ENCODE peak calls at places on chromosomes 13 and 19, in ten cellular contexts. One of them, this sample, is unnamed.

GRCh38 chr19:47494211-47494547 is 10.2 kb upstream of the KPTN start:
- DNase-seq in heart left ventricle: peak
- DNase-seq in thoracic aorta: no peak
- DNase-seq in omental fat pad: no peak
- DNase-seq in psoas muscle: no peak
- DNase-seq in osteoblast: no peak
- DNase-seq in heart right ventricle: no peak
- DNase-seq in Peyer's patch: no peak
- DNase-seq in neural progenitor cell: no peak
- DNase-seq in right atrium auricular region: no peak
- DNase-seq in this sample: no peak

GRCh38 chr13:111304041-111304544 is 16.3 kb upstream of the TEX29 start:
- DNase-seq in heart left ventricle: no peak
- DNase-seq in thoracic aorta: no peak
- DNase-seq in omental fat pad: no peak
- DNase-seq in psoas muscle: no peak
- DNase-seq in osteoblast: no peak
- DNase-seq in heart right ventricle: no peak
- DNase-seq in Peyer's patch: peak
- DNase-seq in neural progenitor cell: no peak
- DNase-seq in right atrium auricular region: no peak
- DNase-seq in this sample: no peak

GRCh38 chr19:45344621-45345505 is 4.3 kb downstream of the KLC3 start:
- DNase-seq in heart left ventricle: no peak
- DNase-seq in thoracic aorta: no peak
- DNase-seq in omental fat pad: no peak
- DNase-seq in psoas muscle: no peak
- DNase-seq in osteoblast: peak
- DNase-seq in heart right ventricle: no peak
- DNase-seq in Peyer's patch: no peak
- DNase-seq in neural progenitor cell: no peak
- DNase-seq in right atrium auricular region: no peak
- DNase-seq in this sample: no peak

GRCh38 chr19:1156305-1156801 is 17.7 kb downstream of the SBNO2 start:
- DNase-seq in heart left ventricle: no peak
- DNase-seq in thoracic aorta: no peak
- DNase-seq in omental fat pad: no peak
- DNase-seq in psoas muscle: no peak
- DNase-seq in osteoblast: peak
- DNase-seq in heart right ventricle: no peak
- DNase-seq in Peyer's patch: no peak
- DNase-seq in neural progenitor cell: no peak
- DNase-seq in right atrium auricular region: peak
- DNase-seq in this sample: no peak

GRCh38 chr13:42355118-42355840 is 83.3 kb downstream of the AKAP11 start:
- DNase-seq in heart left ventricle: no peak
- DNase-seq in thoracic aorta: no peak
- DNase-seq in omental fat pad: no peak
- DNase-seq in psoas muscle: no peak
- DNase-seq in osteoblast: peak
- DNase-seq in heart right ventricle: no peak
- DNase-seq in Peyer's patch: no peak
- DNase-seq in neural progenitor cell: peak
- DNase-seq in right atrium auricular region: no peak
- DNase-seq in this sample: no peak

GRCh38 chr19:16447015-16447384 is 24.8 kb downstream of the EPS15L1 start:
- DNase-seq in heart left ventricle: peak
- DNase-seq in thoracic aorta: no peak
- DNase-seq in omental fat pad: peak
- DNase-seq in psoas muscle: peak
- DNase-seq in osteoblast: peak
- DNase-seq in heart right ventricle: peak
- DNase-seq in Peyer's patch: no peak
- DNase-seq in neural progenitor cell: no peak
- DNase-seq in right atrium auricular region: peak
- DNase-seq in this sample: peak

GRCh38 chr13:106589716-106590115 is 21.8 kb upstream of the ARGLU1 start:
- DNase-seq in heart left ventricle: no peak
- DNase-seq in thoracic aorta: no peak
- DNase-seq in omental fat pad: no peak
- DNase-seq in psoas muscle: no peak
- DNase-seq in osteoblast: no peak
- DNase-seq in heart right ventricle: no peak
- DNase-seq in Peyer's patch: no peak
- DNase-seq in neural progenitor cell: no peak
- DNase-seq in right atrium auricular region: no peak
- DNase-seq in this sample: no peak

GRCh38 chr13:94305463-94305862 is 174.0 kb downstream of the DCT start:
- DNase-seq in heart left ventricle: no peak
- DNase-seq in thoracic aorta: no peak
- DNase-seq in omental fat pad: no peak
- DNase-seq in psoas muscle: no peak
- DNase-seq in osteoblast: no peak
- DNase-seq in heart right ventricle: no peak
- DNase-seq in Peyer's patch: no peak
- DNase-seq in neural progenitor cell: no peak
- DNase-seq in right atrium auricular region: no peak
- DNase-seq in this sample: no peak

GRCh38 chr13:94254737-94255136 is 224.7 kb downstream of the DCT start:
- DNase-seq in heart left ventricle: no peak
- DNase-seq in thoracic aorta: no peak
- DNase-seq in omental fat pad: no peak
- DNase-seq in psoas muscle: no peak
- DNase-seq in osteoblast: no peak
- DNase-seq in heart right ventricle: no peak
- DNase-seq in Peyer's patch: no peak
- DNase-seq in neural progenitor cell: no peak
- DNase-seq in right atrium auricular region: no peak
- DNase-seq in this sample: no peak

GRCh38 chr19:40411958-40412499 is 1.1 kb downstream of the PRX start:
- DNase-seq in heart left ventricle: no peak
- DNase-seq in thoracic aorta: no peak
- DNase-seq in omental fat pad: no peak
- DNase-seq in psoas muscle: no peak
- DNase-seq in osteoblast: peak
- DNase-seq in heart right ventricle: no peak
- DNase-seq in Peyer's patch: no peak
- DNase-seq in neural progenitor cell: no peak
- DNase-seq in right atrium auricular region: no peak
- DNase-seq in this sample: no peak

GRCh38 chr13:65966991-65967451 is 1263.1 kb downstream of the PCDH9 start:
- DNase-seq in heart left ventricle: no peak
- DNase-seq in thoracic aorta: no peak
- DNase-seq in omental fat pad: no peak
- DNase-seq in psoas muscle: no peak
- DNase-seq in osteoblast: peak
- DNase-seq in heart right ventricle: no peak
- DNase-seq in Peyer's patch: no peak
- DNase-seq in neural progenitor cell: peak
- DNase-seq in right atrium auricular region: no peak
- DNase-seq in this sample: no peak
- TF ChIP-seq CTCF in heart left ventricle: no peak
- TF ChIP-seq CTCF in thoracic aorta: no peak
- TF ChIP-seq CTCF in omental fat pad: no peak
- TF ChIP-seq CTCF in psoas muscle: no peak
- TF ChIP-seq CTCF in osteoblast: peak
- TF ChIP-seq CTCF in heart right ventricle: peak
- TF ChIP-seq CTCF in Peyer's patch: no peak
- TF ChIP-seq CTCF in neural progenitor cell: peak
- TF ChIP-seq CTCF in right atrium auricular region: peak
- TF ChIP-seq CTCF in this sample: no peak

DNA sequence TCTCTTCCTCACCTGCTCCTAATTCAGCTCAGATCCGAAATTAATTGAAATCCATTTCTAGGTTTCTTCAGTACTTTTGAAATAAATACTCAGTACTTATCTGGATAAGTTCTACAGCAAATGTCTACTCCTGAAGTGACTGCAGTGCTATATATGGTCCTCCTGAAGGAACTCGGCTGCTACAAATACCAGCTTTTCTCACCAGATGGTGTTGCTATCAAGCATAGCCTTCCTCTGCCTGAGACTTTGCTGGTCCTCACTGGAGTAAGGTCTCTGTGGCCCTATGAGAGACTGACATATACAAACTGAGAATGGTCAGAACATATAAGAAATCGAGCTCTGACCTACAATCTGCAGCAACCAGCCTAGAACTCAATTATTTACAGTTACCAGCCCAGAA is 161.6 kb downstream of the NDFIP2 start:
- DNase-seq in heart left ventricle: no peak
- DNase-seq in thoracic aorta: no peak
- DNase-seq in omental fat pad: no peak
- DNase-seq in psoas muscle: no peak
- DNase-seq in osteoblast: no peak
- DNase-seq in heart right ventricle: no peak
- DNase-seq in Peyer's patch: no peak
- DNase-seq in neural progenitor cell: no peak
- DNase-seq in right atrium auricular region: no peak
- DNase-seq in this sample: no peak
- TF ChIP-seq CTCF in heart left ventricle: no peak
- TF ChIP-seq CTCF in thoracic aorta: no peak
- TF ChIP-seq CTCF in omental fat pad: no peak
- TF ChIP-seq CTCF in psoas muscle: no peak
- TF ChIP-seq CTCF in osteoblast: no peak
- TF ChIP-seq CTCF in heart right ventricle: peak
- TF ChIP-seq CTCF in Peyer's patch: no peak
- TF ChIP-seq CTCF in neural progenitor cell: peak
- TF ChIP-seq CTCF in right atrium auricular region: peak
- TF ChIP-seq CTCF in this sample: no peak

GRCh38 chr13:34408635-34409034 is 533.4 kb upstream of the NBEA start:
- DNase-seq in heart left ventricle: no peak
- DNase-seq in thoracic aorta: no peak
- DNase-seq in omental fat pad: no peak
- DNase-seq in psoas muscle: no peak
- DNase-seq in osteoblast: no peak
- DNase-seq in heart right ventricle: no peak
- DNase-seq in Peyer's patch: no peak
- DNase-seq in neural progenitor cell: no peak
- DNase-seq in right atrium auricular region: no peak
- DNase-seq in this sample: no peak

GRCh38 chr13:34409496-34410163 is 532.4 kb upstream of the NBEA start:
- DNase-seq in heart left ventricle: no peak
- DNase-seq in thoracic aorta: no peak
- DNase-seq in omental fat pad: no peak
- DNase-seq in psoas muscle: no peak
- DNase-seq in osteoblast: no peak
- DNase-seq in heart right ventricle: no peak
- DNase-seq in Peyer's patch: no peak
- DNase-seq in neural progenitor cell: no peak
- DNase-seq in right atrium auricular region: no peak
- DNase-seq in this sample: no peak

GRCh38 chr13:34410653-34411052 is 531.4 kb upstream of the NBEA start:
- DNase-seq in heart left ventricle: no peak
- DNase-seq in thoracic aorta: no peak
- DNase-seq in omental fat pad: no peak
- DNase-seq in psoas muscle: no peak
- DNase-seq in osteoblast: no peak
- DNase-seq in heart right ventricle: no peak
- DNase-seq in Peyer's patch: no peak
- DNase-seq in neural progenitor cell: no peak
- DNase-seq in right atrium auricular region: no peak
- DNase-seq in this sample: no peak

GRCh38 chr13:34401741-34402140 is 540.3 kb upstream of the NBEA start:
- DNase-seq in heart left ventricle: no peak
- DNase-seq in thoracic aorta: no peak
- DNase-seq in omental fat pad: no peak
- DNase-seq in psoas muscle: no peak
- DNase-seq in osteoblast: no peak
- DNase-seq in heart right ventricle: no peak
- DNase-seq in Peyer's patch: no peak
- DNase-seq in neural progenitor cell: no peak
- DNase-seq in right atrium auricular region: no peak
- DNase-seq in this sample: no peak

DNA sequence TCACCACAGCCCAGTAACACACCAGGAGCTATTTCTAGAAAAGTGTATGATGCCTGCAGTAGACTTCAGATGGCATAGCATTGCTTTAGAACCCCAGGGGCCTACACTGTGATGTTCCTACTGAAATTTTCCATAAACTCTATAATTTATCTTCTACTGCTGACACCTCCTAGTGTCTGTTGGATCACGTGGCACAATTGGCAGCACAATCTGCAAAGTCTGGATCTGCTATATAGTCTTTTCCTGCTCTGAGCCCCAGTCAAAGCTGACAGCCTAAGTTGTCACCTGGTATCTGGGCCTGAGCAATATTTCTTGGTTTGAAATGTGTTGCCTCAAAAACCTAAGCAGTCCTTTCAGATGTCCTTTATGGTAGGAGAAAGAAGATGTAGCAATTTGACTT is 536.7 kb upstream of the NBEA start:
- DNase-seq in heart left ventricle: no peak
- DNase-seq in thoracic aorta: no peak
- DNase-seq in omental fat pad: no peak
- DNase-seq in psoas muscle: no peak
- DNase-seq in osteoblast: no peak
- DNase-seq in heart right ventricle: no peak
- DNase-seq in Peyer's patch: no peak
- DNase-seq in neural progenitor cell: no peak
- DNase-seq in right atrium auricular region: no peak
- DNase-seq in this sample: no peak
- TF ChIP-seq CTCF in heart left ventricle: no peak
- TF ChIP-seq CTCF in thoracic aorta: no peak
- TF ChIP-seq CTCF in omental fat pad: no peak
- TF ChIP-seq CTCF in psoas muscle: no peak
- TF ChIP-seq CTCF in osteoblast: no peak
- TF ChIP-seq CTCF in heart right ventricle: no peak
- TF ChIP-seq CTCF in Peyer's patch: no peak
- TF ChIP-seq CTCF in neural progenitor cell: no peak
- TF ChIP-seq CTCF in right atrium auricular region: no peak
- TF ChIP-seq CTCF in this sample: no peak

GRCh38 chr19:11264452-11265176 is 2.3 kb upstream of the DOCK6 start:
- DNase-seq in heart left ventricle: peak
- DNase-seq in thoracic aorta: no peak
- DNase-seq in omental fat pad: no peak
- DNase-seq in psoas muscle: no peak
- DNase-seq in osteoblast: peak
- DNase-seq in heart right ventricle: peak
- DNase-seq in Peyer's patch: peak
- DNase-seq in neural progenitor cell: no peak
- DNase-seq in right atrium auricular region: peak
- DNase-seq in this sample: no peak

GRCh38 chr19:11261431-11261901 is 858 bp downstream of the DOCK6 start:
- DNase-seq in heart left ventricle: no peak
- DNase-seq in thoracic aorta: no peak
- DNase-seq in omental fat pad: no peak
- DNase-seq in psoas muscle: no peak
- DNase-seq in osteoblast: no peak
- DNase-seq in heart right ventricle: no peak
- DNase-seq in Peyer's patch: no peak
- DNase-seq in neural progenitor cell: peak
- DNase-seq in right atrium auricular region: no peak
- DNase-seq in this sample: no peak

GRCh38 chr19:11260996-11261395 is 1.3 kb downstream of the DOCK6 start:
- DNase-seq in heart left ventricle: no peak
- DNase-seq in thoracic aorta: no peak
- DNase-seq in omental fat pad: no peak
- DNase-seq in psoas muscle: no peak
- DNase-seq in osteoblast: peak
- DNase-seq in heart right ventricle: no peak
- DNase-seq in Peyer's patch: no peak
- DNase-seq in neural progenitor cell: no peak
- DNase-seq in right atrium auricular region: no peak
- DNase-seq in this sample: no peak

GRCh38 chr19:11263726-11264125 is 1.4 kb upstream of the DOCK6 start:
- DNase-seq in heart left ventricle: no peak
- DNase-seq in thoracic aorta: no peak
- DNase-seq in omental fat pad: no peak
- DNase-seq in psoas muscle: no peak
- DNase-seq in osteoblast: no peak
- DNase-seq in heart right ventricle: no peak
- DNase-seq in Peyer's patch: no peak
- DNase-seq in neural progenitor cell: no peak
- DNase-seq in right atrium auricular region: no peak
- DNase-seq in this sample: no peak

GRCh38 chr19:11261902-11262839 is at the start of gene DOCK6:
- DNase-seq in heart left ventricle: no peak
- DNase-seq in thoracic aorta: no peak
- DNase-seq in omental fat pad: no peak
- DNase-seq in psoas muscle: peak
- DNase-seq in osteoblast: peak
- DNase-seq in heart right ventricle: peak
- DNase-seq in Peyer's patch: peak
- DNase-seq in neural progenitor cell: peak
- DNase-seq in right atrium auricular region: no peak
- DNase-seq in this sample: no peak
- TF ChIP-seq CTCF in heart left ventricle: peak
- TF ChIP-seq CTCF in thoracic aorta: peak
- TF ChIP-seq CTCF in omental fat pad: no peak
- TF ChIP-seq CTCF in psoas muscle: peak
- TF ChIP-seq CTCF in osteoblast: peak
- TF ChIP-seq CTCF in heart right ventricle: peak
- TF ChIP-seq CTCF in Peyer's patch: peak
- TF ChIP-seq CTCF in neural progenitor cell: peak
- TF ChIP-seq CTCF in right atrium auricular region: peak
- TF ChIP-seq CTCF in this sample: peak

This sample was measured in CD14-positive monocyte.